ENCODE peak calls at places on chromosomes 1 and 21, in seven cellular contexts. Q is GM18507; Z is activated CD4-positive, alpha-beta T cell treated with anti-CD3 and anti-CD28 coated beads, Interleukin-2, amount 50 U/mL, for 24 hours; H is NCI-H1092; K is Caco-2; A is AG04450; W is mucosa of gallbladder. J is an unnamed sample.

GRCh38 chr1:229597877-229598276 is 28.0 kb downstream of the TAF5L start:
- DNase-seq in Q (no peak), Z (no peak), H (no peak), K (no peak), A (no peak), W (no peak), J (no peak)

GRCh38 chr21:28256420-28256831 is 736.3 kb downstream of the LTN1 start:
- DNase-seq in Q (no peak), Z (no peak), H (no peak), K (peak), A (no peak), W (peak), J (no peak)

GRCh38 chr1:181317261-181317924 is 165.9 kb upstream of the CACNA1E start:
- DNase-seq in Q (no peak), Z (no peak), H (peak), K (no peak), A (no peak), W (no peak), J (no peak)

GRCh38 chr21:20737227-20737626 is 261.0 kb upstream of the NCAM2 start:
- DNase-seq in Q (no peak), Z (no peak), H (no peak), K (no peak), A (no peak), W (no peak), J (no peak)

GRCh38 chr21:38804617-38805281 is 980 bp upstream of the ETS2 start:
- DNase-seq in Q (no peak), Z (no peak), H (peak), K (peak), A (no peak), W (peak), J (no peak)

GRCh38 chr21:25384782-25385181 is 222.5 kb downstream of the MRPL39 start:
- DNase-seq in Q (no peak), Z (no peak), H (no peak), K (no peak), A (no peak), W (no peak), J (no peak)

GRCh38 chr1:208595745-208596144 is 351.6 kb upstream of the PLXNA2 start:
- DNase-seq in Q (no peak), Z (no peak), H (no peak), K (no peak), A (no peak), W (no peak), J (peak)

GRCh38 chr1:226903819-226904710 is 33.6 kb downstream of the PSEN2 start:
- DNase-seq in Q (no peak), Z (no peak), H (no peak), K (no peak), A (peak), W (peak), J (no peak)

GRCh38 chr1:209790286-209791193 is 6.2 kb upstream of the C1orf74 start:
- DNase-seq in Q (no peak), Z (no peak), H (no peak), K (peak), A (no peak), W (peak), J (no peak)

GRCh38 chr1:151968058-151968457 is 25.6 kb downstream of the S100A10 start:
- DNase-seq in Q (peak), Z (no peak), H (no peak), K (peak), A (no peak), W (no peak), J (no peak)

GRCh38 chr1:24905355-24905978 is 24.6 kb downstream of the RUNX3 start:
- DNase-seq in Q (no peak), Z (no peak), H (no peak), K (no peak), A (no peak), W (no peak), J (no peak)

GRCh38 chr1:201175820-201176500 is 14.7 kb upstream of the IGFN1 start:
- DNase-seq in Q (no peak), Z (no peak), H (no peak), K (no peak), A (no peak), W (no peak), J (no peak)

GRCh38 chr1:157941939-157942338 is 51.5 kb upstream of the KIRREL1 start:
- DNase-seq in Q (no peak), Z (no peak), H (no peak), K (no peak), A (no peak), W (no peak), J (no peak)

GRCh38 chr21:33543505-33544129 is 779 bp downstream of the SON start:
- DNase-seq in Q (no peak), Z (no peak), H (peak), K (peak), A (no peak), W (peak), J (no peak)

GRCh38 chr21:44487831-44488230 is 32.5 kb downstream of the LRRC3 start:
- DNase-seq in Q (no peak), Z (peak), H (no peak), K (peak), A (no peak), W (no peak), J (no peak)

GRCh38 chr1:85343612-85344255 is 67.3 kb upstream of the BCL10 start:
- DNase-seq in Q (no peak), Z (no peak), H (no peak), K (no peak), A (no peak), W (no peak), J (no peak)

GRCh38 chr21:35467536-35467935 is 418.4 kb upstream of the RUNX1 start:
- DNase-seq in Q (no peak), Z (no peak), H (no peak), K (no peak), A (no peak), W (no peak), J (no peak)

GRCh38 chr1:184289825-184290550 is 96.8 kb upstream of the C1orf21 start:
- DNase-seq in Q (no peak), Z (no peak), H (no peak), K (no peak), A (no peak), W (no peak), J (no peak)

GRCh38 chr1:84611796-84612195 is 37.6 kb upstream of the CTBS start:
- DNase-seq in Q (no peak), Z (no peak), H (no peak), K (no peak), A (no peak), W (no peak), J (no peak)

GRCh38 chr1:145957443-145958319 is at the start of gene LIX1L:
- DNase-seq in Q (peak), Z (peak), H (peak), K (peak), A (peak), W (peak), J (peak)

GRCh38 chr1:16189003-16189402 is 23.4 kb downstream of the ARHGEF19 start:
- DNase-seq in Q (no peak), Z (no peak), H (no peak), K (peak), A (no peak), W (no peak), J (peak)

GRCh38 chr1:100609849-100610248 is 71.9 kb downstream of the GPR88 start:
- DNase-seq in Q (no peak), Z (no peak), H (no peak), K (no peak), A (no peak), W (no peak), J (no peak)

GRCh38 chr1:207866471-207867135 is 44.3 kb downstream of the CD34 start:
- DNase-seq in Q (no peak), Z (no peak), H (no peak), K (no peak), A (no peak), W (peak), J (no peak)

GRCh38 chr1:39081266-39082139 is 55.4 kb downstream of the NDUFS5 start:
- DNase-seq in Q (no peak), Z (no peak), H (peak), K (peak), A (no peak), W (no peak), J (peak)

GRCh38 chr1:2284932-2285331 is 56.8 kb downstream of the SKI start:
- DNase-seq in Q (no peak), Z (no peak), H (no peak), K (no peak), A (no peak), W (no peak), J (no peak)

J was measured in RWPE1.